ENCODE peak calls at places on chromosomes 12 and 14, in eight cellular contexts. C is psoas muscle; A is CD8-positive, alpha-beta memory T cell; M is AG09309; U is fibroblast of mammary gland; X is BJ; J is A549; R is GM06990. P is an unnamed sample.

GRCh38 chr12:103833095-103833777 is 7.8 kb downstream of the NT5DC3 start:
- DNase-seq in A (no peak), R (no peak), U (peak; percentile 38), X (peak; percentile 43), J (no peak), C (no peak), M (peak; percentile 48), P (no peak)

GRCh38 chr12:131943876-131944275 is 5.9 kb upstream of the EP400 start:
- DNase-seq in M (no peak), C (no peak), A (no peak), X (no peak), U (no peak), J (no peak), R (no peak), P (no peak)

GRCh38 chr12:64056741-64057140 is 165.4 kb downstream of the KICS2 start:
- DNase-seq in X (no peak), C (no peak), A (no peak), J (no peak), M (no peak), U (no peak), R (no peak), P (no peak)

GRCh38 chr12:98738539-98738938 is 93.4 kb downstream of the APAF1 start:
- DNase-seq in A (no peak), J (no peak), R (no peak), U (no peak), X (no peak), C (no peak), M (no peak), P (no peak)

GRCh38 chr12:132018193-132018916 is 68.6 kb downstream of the EP400 start:
- DNase-seq in M (no peak), C (no peak), J (no peak), X (no peak), A (no peak), U (peak; percentile 53), R (no peak), P (no peak)

GRCh38 chr12:109995703-109996482 is at the start of gene GIT2:
- DNase-seq in R (peak; percentile 95), U (peak; percentile 90), M (no peak), C (peak; percentile 95), X (no peak), J (peak; percentile 95), A (peak; percentile 93), P (peak; percentile 81)

GRCh38 chr12:127690161-127690560 is 576.8 kb upstream of the TMEM132C start:
- DNase-seq in A (no peak), U (peak; percentile 5), X (no peak), M (no peak), J (no peak), C (no peak), R (no peak), P (no peak)

GRCh38 chr14:73712540-73713141 is 1.5 kb downstream of the PNMA1 start:
- DNase-seq in R (peak; percentile 47), X (no peak), A (no peak), U (no peak), M (no peak), C (no peak), J (no peak), P (no peak)

GRCh38 chr12:48151103-48151771 is 6.1 kb downstream of the ASB8 start:
- DNase-seq in C (no peak), J (no peak), X (no peak), U (no peak), R (no peak), M (no peak), A (no peak), P (no peak)

GRCh38 chr14:56810341-56810740 is at the start of gene OTX2:
- DNase-seq in X (no peak), C (no peak), M (no peak), U (no peak), J (no peak), R (no peak), A (no peak), P (no peak)

GRCh38 chr12:105773501-105773900 is 365.3 kb downstream of the NUAK1 start:
- DNase-seq in C (no peak), M (no peak), A (no peak), R (no peak), X (no peak), U (no peak), J (no peak), P (no peak)

GRCh38 chr12:56716933-56717880 is 7.9 kb downstream of the NACA start:
- DNase-seq in M (no peak), A (no peak), R (no peak), C (no peak), X (no peak), U (no peak), J (no peak), P (no peak)

GRCh38 chr12:27343255-27344000 is 10.8 kb downstream of the BMAL2 start:
- DNase-seq in U (peak; percentile 89), M (peak; percentile 72), A (no peak), R (no peak), C (no peak), X (peak; percentile 65), J (peak; percentile 46), P (no peak)

GRCh38 chr14:73743431-73743931 is 29.3 kb upstream of the PNMA1 start:
- DNase-seq in M (no peak), J (no peak), A (peak; percentile 45), C (peak; percentile 65), R (peak; percentile 65), U (no peak), X (no peak), P (no peak)

GRCh38 chr12:11717533-11717961 is 68.1 kb downstream of the ETV6 start:
- DNase-seq in R (no peak), A (no peak), C (no peak), J (no peak), X (no peak), M (no peak), U (peak; percentile 84), P (no peak)

GRCh38 chr14:61527325-61528100 is 167.8 kb upstream of the HIF1A start:
- DNase-seq in X (no peak), R (no peak), C (no peak), M (peak; percentile 63), U (peak; percentile 86), J (peak; percentile 50), A (no peak), P (no peak)

GRCh38 chr12:168763-169525 is 45.0 kb downstream of the SLC6A12 start:
- DNase-seq in C (no peak), U (no peak), X (no peak), A (no peak), J (no peak), R (no peak), M (no peak), P (no peak)

GRCh38 chr12:112275211-112275610 is 107.0 kb downstream of the HECTD4 start:
- DNase-seq in C (no peak), U (no peak), J (no peak), X (no peak), R (no peak), M (no peak), A (no peak), P (no peak)

GRCh38 chr12:110913119-110914056 is 7.0 kb downstream of the MYL2 start:
- DNase-seq in X (no peak), A (no peak), U (no peak), C (no peak), R (peak; percentile 71), J (no peak), M (no peak), P (no peak)

GRCh38 chr14:23559921-23560520 is 4.0 kb downstream of the THTPA start:
- DNase-seq in A (no peak), X (no peak), M (no peak), R (no peak), J (no peak), C (no peak), U (no peak), P (no peak)

DNA sequence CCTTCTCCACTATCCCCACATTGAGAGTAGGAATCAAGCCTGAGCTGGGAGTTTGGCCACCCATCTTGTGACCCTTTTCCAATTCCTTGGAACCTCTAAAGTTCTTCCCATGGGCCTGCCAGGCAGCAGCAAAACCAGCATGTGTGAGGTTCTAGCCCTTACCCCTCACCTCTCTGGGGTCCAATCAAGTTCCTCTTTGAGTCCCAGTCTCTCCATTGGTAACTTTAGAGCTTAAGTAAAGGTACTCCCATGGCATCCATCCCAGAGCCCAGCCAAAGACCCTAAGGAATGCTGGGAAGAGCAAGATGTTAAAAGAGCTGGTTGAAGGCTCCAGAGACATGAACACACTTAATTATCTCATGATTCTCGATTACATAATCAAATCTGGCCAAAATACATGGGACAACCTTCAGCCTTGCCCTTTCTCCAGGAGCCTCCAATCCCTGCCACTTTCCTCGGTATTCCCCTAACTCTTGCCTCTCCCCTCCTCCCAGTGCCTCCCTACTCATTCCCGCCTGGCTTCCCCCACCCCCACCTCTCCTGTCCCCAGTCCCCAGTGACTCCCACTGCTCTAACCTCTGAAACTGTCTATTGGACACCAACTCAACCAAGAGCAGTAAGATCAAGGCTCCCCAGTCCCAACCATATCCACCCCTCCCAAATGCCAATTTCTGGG is 4.8 kb upstream of the TNS2 start:
- DNase-seq in R (no peak), U (no peak), M (no peak), A (no peak), X (no peak), J (no peak), C (peak; percentile 14), P (no peak)
- H3K4me3 ChIP-seq in R (no peak overlapping the region), U (no peak overlapping the region), M (no peak overlapping the region), A (no peak overlapping the region), X (no peak overlapping the region), J (no peak overlapping the region), C (peak overlapping the region; percentile 84), P (no peak overlapping the region)

GRCh38 chr12:53343978-53344377 is 7.8 kb upstream of the SP7 start:
- DNase-seq in C (no peak), U (no peak), A (no peak), M (no peak), R (no peak), X (no peak), J (no peak), P (no peak)
- H3K4me3 ChIP-seq in C (no peak overlapping the region), U (no peak overlapping the region), A (peak overlapping the region; percentile 45), M (no peak overlapping the region), R (no peak overlapping the region), X (no peak overlapping the region), J (no peak overlapping the region), P (no peak overlapping the region)

DNA sequence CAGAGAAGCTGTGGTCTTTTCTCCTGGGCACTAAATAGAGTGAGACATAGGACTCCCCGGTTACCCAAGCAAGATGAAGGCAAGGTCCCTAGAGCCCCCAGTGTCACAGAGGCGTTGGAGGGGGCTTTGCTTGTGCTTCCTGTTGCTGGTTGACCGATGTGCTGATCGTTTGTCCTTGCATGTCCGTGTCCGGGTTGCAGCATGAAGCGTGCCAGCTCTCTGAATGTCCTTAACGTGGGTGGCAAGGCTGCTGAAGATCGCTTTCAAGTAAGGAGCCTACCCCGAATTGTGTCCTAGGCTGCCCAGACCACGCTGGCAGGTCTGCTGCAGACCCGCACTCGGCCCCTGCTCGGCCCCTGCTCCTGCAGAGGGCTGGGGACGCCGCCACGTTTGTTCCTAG is 23.1 kb downstream of the XRCC3 start:
- DNase-seq in X (no peak), J (no peak), R (no peak), M (no peak), C (no peak), U (no peak), A (no peak), P (no peak)
- H3K4me3 ChIP-seq in X (no peak overlapping the region), J (no peak overlapping the region), R (no peak overlapping the region), M (no peak overlapping the region), C (no peak overlapping the region), U (no peak overlapping the region), A (no peak overlapping the region), P (no peak overlapping the region)

DNA sequence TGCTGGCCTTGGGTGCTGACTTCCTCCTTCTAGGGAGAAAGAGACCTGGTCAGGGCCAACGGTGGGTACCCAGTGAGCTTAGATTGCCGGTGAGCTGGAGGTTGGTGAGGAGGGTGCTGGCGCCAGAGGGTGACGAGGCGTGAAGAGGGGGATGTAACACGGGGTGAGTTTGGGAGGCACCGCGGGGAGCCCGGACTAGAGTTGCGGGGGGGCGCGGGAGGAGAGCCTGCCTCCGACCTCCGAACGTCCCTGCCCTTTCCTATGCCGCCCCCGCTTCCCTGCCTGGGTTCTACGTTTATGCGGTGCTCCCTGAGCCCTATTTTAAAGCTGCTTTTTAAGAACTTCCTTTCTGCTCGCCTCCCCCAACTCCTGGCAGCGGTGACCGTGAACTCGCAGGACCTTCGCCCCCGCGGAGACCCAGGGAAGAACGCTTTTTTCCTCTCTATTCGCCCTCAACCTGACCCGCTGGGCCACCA is 18.6 kb downstream of the OR6S1 start:
- DNase-seq in C (no peak), J (no peak), R (peak; percentile 43), X (no peak), M (no peak), U (no peak), A (no peak), P (no peak)
- H3K4me3 ChIP-seq in C (peak overlapping the region; percentile 46), J (no peak overlapping the region), R (no peak overlapping the region), X (no peak overlapping the region), M (no peak overlapping the region), U (peak overlapping the region; percentile 29), A (no peak overlapping the region), P (peak overlapping the region; percentile 35)

P was measured in iPS DF 6.9.